ENCODE peak calls at places on chromosomes 4 and X, in seven cellular contexts. G, A, X, J, E, Q and V are unnamed samples. For H3K27me3, the result is how much of the 10 kb centered on the place peaks cover.

GRCh38 chr4:163048447-163048846 is 118.2 kb downstream of the NAF1 start:
- DNase-seq in G (no peak), A (no peak), X (no peak), J (peak), E (no peak), Q (peak), V (no peak)

GRCh38 chr4:66404149-66404548 is 733.9 kb upstream of the EPHA5 start:
- DNase-seq in G (no peak), A (no peak), X (no peak), J (no peak), E (no peak), Q (no peak), V (no peak)

GRCh38 chrX:24020280-24020876 is 6.6 kb downstream of the KLHL15 start:
- DNase-seq in G (no peak), A (no peak), X (no peak), J (no peak), E (no peak), Q (no peak), V (no peak)

GRCh38 chr4:76579596-76580375 is 144.8 kb downstream of the SHROOM3 start:
- DNase-seq in G (no peak), A (no peak), X (no peak), J (peak), E (no peak), Q (no peak), V (no peak)

GRCh38 chr4:52869656-52870055 is 7.5 kb downstream of the RASL11B start:
- DNase-seq in G (no peak), A (no peak), X (no peak), J (no peak), E (no peak), Q (no peak), V (no peak)

GRCh38 chr4:174284181-174284886 is 623 bp downstream of the CEP44 start:
- DNase-seq in G (peak), A (no peak), X (no peak), J (peak), E (no peak), Q (no peak), V (peak)

GRCh38 chr4:121706595-121707021 is 9.8 kb upstream of the ANXA5 start:
- DNase-seq in G (no peak), A (no peak), X (no peak), J (no peak), E (no peak), Q (no peak), V (peak)

GRCh38 chrX:154459843-154460242 is 1.8 kb downstream of the PLXNA3 start:
- DNase-seq in G (no peak), A (no peak), X (no peak), J (no peak), E (no peak), Q (no peak), V (no peak)

GRCh38 chrX:69503228-69503834 is 795 bp upstream of the NALF2 start:
- DNase-seq in G (no peak), A (no peak), X (no peak), J (no peak), E (no peak), Q (peak), V (no peak)

GRCh38 chrX:41045960-41046567 is 39.2 kb upstream of the USP9X start:
- DNase-seq in G (peak), A (peak), X (no peak), J (peak), E (peak), Q (no peak), V (no peak)

GRCh38 chr4:10107111-10108091 is 9.2 kb downstream of the WDR1 start:
- DNase-seq in G (no peak), A (no peak), X (no peak), J (no peak), E (no peak), Q (no peak), V (no peak)

GRCh38 chrX:15815779-15816452 is 25.6 kb downstream of the ZRSR2 start:
- DNase-seq in G (no peak), A (no peak), X (no peak), J (peak), E (no peak), Q (peak), V (no peak)

GRCh38 chr4:13990596-13991589 is 363.4 kb upstream of the BOD1L1 start:
- DNase-seq in G (no peak), A (no peak), X (no peak), J (peak), E (no peak), Q (peak), V (no peak)

GRCh38 chr4:109185951-109186350 is 116.5 kb downstream of the COL25A1 start:
- DNase-seq in G (no peak), A (no peak), X (no peak), J (no peak), E (no peak), Q (no peak), V (no peak)

GRCh38 chr4:154254999-154255398 is 236.6 kb downstream of the DCHS2 start:
- DNase-seq in G (no peak), A (no peak), X (no peak), J (no peak), E (no peak), Q (no peak), V (no peak)

GRCh38 chrX:130245441-130245840 is 23.3 kb downstream of the ZNF280C start:
- DNase-seq in G (no peak), A (no peak), X (no peak), J (no peak), E (no peak), Q (no peak), V (no peak)

GRCh38 chr4:104677122-104677521 is 182.4 kb upstream of the CXXC4 start:
- DNase-seq in G (peak), A (no peak), X (no peak), J (peak), E (no peak), Q (peak), V (peak)

GRCh38 chrX:149003863-149004660 is 501.0 kb downstream of the IDS start:
- DNase-seq in G (no peak), A (no peak), X (no peak), J (no peak), E (no peak), Q (no peak), V (no peak)

GRCh38 chr4:123430031-123430430 is 33.4 kb downstream of the SPRY1 start:
- DNase-seq in G (no peak), A (no peak), X (no peak), J (no peak), E (no peak), Q (no peak), V (no peak)

GRCh38 chr4:105092356-105092755 is 54.3 kb upstream of the TET2 start:
- DNase-seq in G (peak), A (no peak), X (no peak), J (peak), E (no peak), Q (no peak), V (peak)

GRCh38 chr4:74873545-74874295 is 59.2 kb upstream of the PARM1 start:
- DNase-seq in G (no peak), A (no peak), X (no peak), J (no peak), E (no peak), Q (no peak), V (no peak)

GRCh38 chr4:79213040-79213439 is 112.8 kb downstream of the NAA11 start:
- DNase-seq in G (no peak), A (no peak), X (no peak), J (no peak), E (no peak), Q (no peak), V (no peak)

GRCh38 chr4:188372856-188373255 is 233.6 kb downstream of the TRIML1 start:
- DNase-seq in G (no peak), A (no peak), X (no peak), J (peak), E (no peak), Q (no peak), V (no peak)

GRCh38 chr4:2461246-2461960 is 7.5 kb upstream of the RNF4 start:
- DNase-seq in G (no peak), A (no peak), X (peak), J (no peak), E (no peak), Q (no peak), V (no peak)

GRCh38 chr4:106809083-106809482 is 227.0 kb downstream of the DKK2 start:
- DNase-seq in G (no peak), A (peak), X (no peak), J (peak), E (no peak), Q (no peak), V (no peak)

GRCh38 chr4:25970241-25970675 is 56.2 kb downstream of the SMIM20 start:
- DNase-seq in G (peak), A (no peak), X (no peak), J (no peak), E (peak), Q (peak), V (peak)

GRCh38 chrX:19382500-19383145 is 38.9 kb downstream of the PDHA1 start:
- DNase-seq in G (peak), A (peak), X (no peak), J (peak), E (peak), Q (peak), V (no peak)

GRCh38 chr4:141155586-141155985 is 22.3 kb upstream of the RNF150 start:
- DNase-seq in G (no peak), A (no peak), X (no peak), J (no peak), E (no peak), Q (no peak), V (peak)

GRCh38 chr4:6008092-6008551 is 10.1 kb downstream of the C4orf50 start:
- DNase-seq in G (no peak), A (no peak), X (peak), J (peak), E (no peak), Q (no peak), V (no peak)
- H3K27me3 ChIP-seq in G (under half), A (under half), X (under half), J (half or more), E (half or more), Q (under half), V (under half)

GRCh38 chrX:77446029-77446585 is 1.1 kb upstream of the FGF16 start:
- DNase-seq in G (peak), A (no peak), X (peak), J (peak), E (no peak), Q (no peak), V (no peak)

GRCh38 chrX:77450415-77450814 is 3.2 kb downstream of the FGF16 start:
- DNase-seq in G (no peak), A (no peak), X (no peak), J (no peak), E (no peak), Q (no peak), V (no peak)

GRCh38 chrX:77448170-77448569 is 981 bp downstream of the FGF16 start:
- DNase-seq in G (no peak), A (no peak), X (peak), J (no peak), E (no peak), Q (no peak), V (no peak)

GRCh38 chrX:77446840-77447239 is 349 bp upstream of the FGF16 start:
- DNase-seq in G (no peak), A (no peak), X (peak), J (no peak), E (no peak), Q (no peak), V (no peak)

DNA sequence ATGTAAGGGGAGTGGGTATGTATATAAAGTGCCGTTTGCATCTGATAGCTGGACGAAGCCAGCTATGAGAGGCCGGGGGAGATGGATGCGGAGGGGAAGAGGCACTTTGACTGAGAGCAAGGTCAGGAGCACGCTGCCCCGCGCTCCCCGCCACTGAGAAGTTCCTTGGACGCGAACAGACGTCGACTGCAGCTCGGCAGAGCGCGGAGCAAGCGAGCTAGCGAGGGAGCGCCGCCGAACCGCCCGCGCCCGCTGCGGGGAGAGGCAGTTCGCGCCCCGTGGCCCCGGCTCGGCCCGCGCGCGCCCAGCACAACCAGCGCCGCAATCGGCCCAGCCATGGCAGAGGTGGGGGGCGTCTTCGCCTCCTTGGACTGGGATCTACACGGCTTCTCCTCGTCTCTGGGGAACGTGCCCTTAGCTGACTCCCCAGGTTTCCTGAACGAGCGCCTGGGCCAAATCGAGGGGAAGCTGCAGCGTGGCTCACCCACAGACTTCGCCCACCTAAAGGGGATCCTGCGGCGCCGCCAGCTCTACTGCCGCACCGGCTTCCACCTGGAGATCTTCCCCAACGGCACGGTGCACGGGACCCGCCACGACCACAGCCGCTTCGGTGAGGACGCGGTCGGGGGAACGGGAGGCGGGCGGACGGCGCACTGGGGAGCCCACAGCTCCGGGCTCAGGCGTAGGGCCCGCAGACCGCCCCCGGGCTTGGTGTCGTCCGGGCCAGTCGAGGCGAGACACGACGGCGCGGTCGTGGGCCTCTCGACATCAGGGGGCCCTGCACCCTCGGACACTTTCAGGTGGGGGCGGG is at the start of gene FGF16:
- DNase-seq in G (no peak), A (no peak), X (peak), J (no peak), E (no peak), Q (no peak), V (no peak)
- H3K4me3 ChIP-seq in G (peak), A (peak), X (peak), J (no peak), E (peak), Q (no peak), V (peak)

DNA sequence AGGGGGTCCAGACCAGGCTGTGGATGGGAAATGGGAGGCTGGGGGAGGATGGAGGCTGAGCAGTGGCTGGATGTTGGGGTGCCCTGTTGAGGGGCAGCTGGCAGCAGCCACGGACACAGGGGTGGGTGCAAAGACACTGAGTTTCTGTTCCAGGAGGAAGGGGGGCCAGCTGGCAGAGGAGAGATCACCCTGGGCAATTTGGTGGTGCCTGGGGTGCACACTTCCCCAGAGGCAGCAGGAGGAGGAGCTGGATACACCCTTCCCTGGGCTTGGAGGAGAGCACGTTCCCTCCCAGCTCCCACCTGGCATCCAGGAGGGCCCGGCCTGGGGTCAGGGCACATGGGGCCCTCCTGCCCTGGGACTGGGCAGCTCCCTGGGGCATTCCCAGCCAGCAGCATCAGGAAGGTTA is 42.8 kb downstream of the CPLX1 start:
- DNase-seq in G (peak), A (no peak), X (no peak), J (no peak), E (no peak), Q (no peak), V (no peak)
- TF ChIP-seq CTCF in G (no peak), A (no peak), X (no peak), J (no peak), E (no peak), Q (no peak), V (no peak)

DNA sequence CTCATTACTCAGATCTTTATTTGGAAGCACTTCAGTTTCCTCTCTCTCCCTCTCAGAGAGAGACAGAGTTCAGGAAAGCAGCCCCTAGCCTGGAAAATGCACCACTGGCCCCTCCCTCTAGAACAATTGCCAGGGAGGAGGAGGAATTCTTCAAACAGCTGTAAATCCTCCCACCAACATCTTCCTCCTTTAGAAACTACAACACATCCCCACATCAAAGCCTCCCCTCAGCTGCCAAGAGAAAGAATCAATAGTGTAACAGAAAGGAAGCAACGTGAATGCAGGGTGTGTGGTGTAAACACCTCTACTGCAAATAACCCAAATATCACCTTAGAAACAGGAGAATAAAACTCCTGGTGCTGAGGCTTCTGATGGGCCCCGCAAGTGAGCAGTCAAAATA is 249.9 kb upstream of the GATB start:
- DNase-seq in G (no peak), A (no peak), X (no peak), J (no peak), E (no peak), Q (no peak), V (no peak)
- H3K27me3 ChIP-seq in G (under half), A (under half), X (under half), J (under half), E (under half), Q (under half), V (under half)

GRCh38 chr4:119526786-119527550 is 101.6 kb downstream of the PDE5A start:
- DNase-seq in G (no peak), A (no peak), X (no peak), J (no peak), E (no peak), Q (no peak), V (no peak)

GRCh38 chr4:119525771-119526712 is 102.6 kb downstream of the PDE5A start:
- DNase-seq in G (no peak), A (no peak), X (no peak), J (no peak), E (no peak), Q (no peak), V (no peak)

GRCh38 chr4:119521306-119521705 is 107.3 kb downstream of the PDE5A start:
- DNase-seq in G (peak), A (no peak), X (no peak), J (peak), E (no peak), Q (no peak), V (no peak)

GRCh38 chr4:119523399-119523798 is 105.2 kb downstream of the PDE5A start:
- DNase-seq in G (no peak), A (no peak), X (no peak), J (no peak), E (no peak), Q (no peak), V (no peak)

DNA sequence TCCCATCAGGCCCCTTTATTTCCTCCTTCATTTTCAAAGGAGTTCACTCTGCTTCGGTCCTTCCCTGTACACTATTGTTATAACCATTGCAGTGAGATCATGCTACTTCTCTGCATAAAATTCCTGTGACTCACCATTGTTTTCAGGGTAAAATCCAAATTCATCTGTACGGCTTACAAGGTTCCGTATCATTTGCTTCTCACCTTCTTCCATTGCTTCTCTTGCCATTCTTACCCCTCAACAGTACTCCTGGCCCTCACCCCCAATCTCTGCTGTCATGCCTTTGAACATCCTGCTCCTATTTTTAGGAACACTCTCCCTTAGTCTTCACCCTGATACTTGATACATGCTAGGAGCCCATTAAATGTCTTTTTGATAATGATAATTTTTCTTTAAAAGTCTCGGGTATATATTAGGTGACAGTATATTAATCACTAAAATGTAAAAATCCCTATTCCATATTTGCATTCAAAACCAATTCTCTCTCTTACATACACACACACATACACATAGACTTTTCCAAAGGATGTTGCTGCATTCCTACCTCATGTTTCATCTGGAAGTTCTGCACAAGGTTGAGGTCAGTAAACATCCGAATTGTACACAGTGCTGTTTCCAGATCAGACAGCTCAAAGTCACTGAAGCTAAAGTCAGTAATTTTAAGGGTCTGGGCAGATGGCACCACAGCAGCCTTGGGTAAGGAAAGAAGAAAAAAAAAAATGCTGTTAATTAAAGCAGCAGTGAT is 103.4 kb downstream of the PDE5A start:
- DNase-seq in G (no peak), A (no peak), X (no peak), J (no peak), E (no peak), Q (no peak), V (peak)
- H3K4me3 ChIP-seq in G (no peak), A (no peak), X (no peak), J (no peak), E (no peak), Q (no peak), V (no peak)

GRCh38 chr4:139655116-139655515 is 10.5 kb upstream of the MGST2 start:
- DNase-seq in G (no peak), A (no peak), X (no peak), J (peak), E (no peak), Q (peak), V (no peak)
- TF ChIP-seq CTCF in G (peak), A (no peak), X (peak), J (peak), E (peak), Q (peak), V (peak)

GRCh38 chrX:17990542-17990941 is 129.4 kb upstream of the RAI2 start:
- DNase-seq in G (no peak), A (no peak), X (no peak), J (no peak), E (no peak), Q (no peak), V (no peak)
- H3K27me3 ChIP-seq in G (under half), A (under half), X (under half), J (under half), E (under half), Q (under half), V (under half)

DNA sequence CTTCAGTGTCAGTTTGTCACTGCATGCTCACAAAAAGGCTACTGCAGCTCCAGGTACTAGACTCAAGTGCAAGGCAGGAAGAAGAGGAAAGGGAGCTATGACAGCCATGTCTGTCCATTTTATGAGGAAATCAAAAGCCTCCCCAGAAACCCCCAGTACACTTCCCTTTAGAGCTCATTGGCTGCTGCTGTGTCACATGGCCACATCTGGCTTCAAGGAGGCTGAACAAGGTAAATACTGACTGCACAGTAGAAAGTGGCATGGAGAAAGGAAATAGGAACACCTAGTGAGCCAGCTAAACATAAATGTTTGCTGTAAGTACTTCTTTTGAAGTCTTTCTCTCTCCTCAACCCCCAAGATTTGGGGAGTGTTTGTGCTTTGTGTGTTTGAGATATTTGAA is 67.1 kb upstream of the FRAS1 start:
- DNase-seq in G (no peak), A (no peak), X (no peak), J (no peak), E (no peak), Q (no peak), V (no peak)
- H3K4me3 ChIP-seq in G (no peak), A (no peak), X (no peak), J (no peak), E (no peak), Q (no peak), V (no peak)